ENCODE peak calls at places on chromosomes 7 and 10, in six cellular contexts. V is GM13976; S is stimulated activated CD4-positive, alpha-beta T cell treated with anti-CD3 and anti-CD28 coated beads, Interleukin-15, amount 100 ng/mL, for 24 hours; H is GM12878; Z is RCC 7860; L is GM04504. A is an unnamed sample.

GRCh38 chr7:150367187-150367510 is 1.5 kb upstream of the REPIN1 start:
- DNase-seq in V (no peak), Z (no peak), L (no peak), H (no peak), S (no peak), A (no peak)

GRCh38 chr7:22350466-22351328 is 6.3 kb downstream of the RAPGEF5 start:
- DNase-seq in S (no peak), H (peak), V (no peak), Z (no peak), L (peak), A (no peak)

GRCh38 chr7:19969859-19970493 is 196.6 kb upstream of the TMEM196 start:
- DNase-seq in S (no peak), V (no peak), L (no peak), H (no peak), Z (peak), A (no peak)

GRCh38 chr7:2152646-2153045 is 80.1 kb downstream of the MAD1L1 start:
- DNase-seq in S (no peak), H (no peak), Z (no peak), V (no peak), L (no peak), A (no peak)

GRCh38 chr7:25762511-25763119 is 389.4 kb upstream of the NFE2L3 start:
- DNase-seq in Z (no peak), H (no peak), L (no peak), S (no peak), V (no peak), A (no peak)

GRCh38 chr7:48337012-48337621 is 165.9 kb downstream of the ABCA13 start:
- DNase-seq in L (no peak), V (no peak), H (no peak), Z (peak), S (no peak), A (no peak)

GRCh38 chr7:110827287-110827855 is 263.6 kb upstream of the LRRN3 start:
- DNase-seq in V (no peak), Z (no peak), S (no peak), L (no peak), H (no peak), A (no peak)

GRCh38 chr10:75502389-75502788 is 71.0 kb downstream of the LRMDA start:
- DNase-seq in H (no peak), L (no peak), S (no peak), V (no peak), Z (no peak), A (no peak)

GRCh38 chr7:135509589-135509838 is 388 bp downstream of the CNOT4 start:
- DNase-seq in Z (peak), L (no peak), S (no peak), V (no peak), H (no peak), A (no peak)

GRCh38 chr10:103042129-103042528 is 124.0 kb downstream of the CNNM2 start:
- DNase-seq in L (no peak), S (no peak), V (no peak), H (no peak), Z (no peak), A (no peak)

GRCh38 chr10:28177944-28178637 is 124.8 kb downstream of the MPP7 start:
- DNase-seq in L (no peak), V (peak), Z (peak), S (peak), H (no peak), A (peak)

GRCh38 chr10:69496352-69497234 is 45.3 kb downstream of the TSPAN15 start:
- DNase-seq in Z (no peak), L (no peak), S (no peak), V (no peak), H (no peak), A (no peak)

GRCh38 chr10:72132854-72133253 is 44.5 kb upstream of the SPOCK2 start:
- DNase-seq in H (peak), Z (no peak), L (no peak), V (no peak), S (no peak), A (no peak)

GRCh38 chr10:58952162-58952561 is 224.3 kb upstream of the PHYHIPL start:
- DNase-seq in L (peak), Z (no peak), S (no peak), H (no peak), V (no peak), A (no peak)

GRCh38 chr10:6769704-6770417 is 189.8 kb upstream of the PRKCQ start:
- DNase-seq in Z (no peak), S (no peak), V (peak), H (peak), L (no peak), A (no peak)

GRCh38 chr10:15222511-15222910 is 54.0 kb upstream of the NMT2 start:
- DNase-seq in S (no peak), L (no peak), H (no peak), V (no peak), Z (no peak), A (no peak)

GRCh38 chr7:125561006-125561405 is 631.4 kb upstream of the POT1 start:
- DNase-seq in H (no peak), L (no peak), S (no peak), V (no peak), Z (no peak), A (no peak)

GRCh38 chr7:129825005-129825553 is 127.7 kb downstream of the UBE2H start:
- DNase-seq in L (no peak), H (no peak), Z (peak), S (peak), V (peak), A (peak)

GRCh38 chr7:22726849-22727792 is at the start of gene IL6:
- DNase-seq in L (peak), V (peak), Z (peak), S (peak), H (no peak), A (peak)

GRCh38 chr10:101826852-101827434 is 8.7 kb upstream of the OGA start:
- DNase-seq in Z (no peak), S (no peak), H (no peak), L (no peak), V (no peak), A (no peak)

GRCh38 chr7:732094-732541 is 5.0 kb upstream of the PRKAR1B start:
- DNase-seq in H (no peak), V (no peak), Z (peak), S (no peak), L (no peak), A (no peak)

GRCh38 chr7:50209461-50210161 is 94.9 kb upstream of the IKZF1 start:
- DNase-seq in Z (no peak), L (no peak), H (no peak), V (peak), S (peak), A (peak)

GRCh38 chr7:122672536-122672935 is 26.4 kb downstream of the RNF133 start:
- DNase-seq in V (no peak), H (no peak), Z (no peak), S (no peak), L (no peak), A (no peak)

GRCh38 chr7:116598278-116598677 is 73.4 kb downstream of the CAV1 start:
- DNase-seq in Z (no peak), L (no peak), H (no peak), S (no peak), V (no peak), A (no peak)

GRCh38 chr7:157046681-157047080 is 36.2 kb upstream of the MNX1 start:
- DNase-seq in L (peak), Z (peak), S (no peak), V (no peak), H (no peak), A (no peak)

A was measured in stimulated activated naive CD8-positive, alpha-beta T cell treated with anti-CD3 and anti-CD28 coated beads, Interleukin-15, Interleukin-2, amounts not matched to agents 100 U/mL and 50 U/mL, for 24 hours.